ENCODE peak calls at places on chromosomes 2 and 18, in ten cellular contexts. E, S, D, U, X, B, A, Z, J and H are unnamed samples.
A peak's percentile ranks its signal among the peaks of the same experiment; 100 is the strongest.

GRCh38 chr2:527581-527980 is 149.6 kb downstream of the TMEM18 start:
- DNase-seq in E (no peak), S (no peak), D (no peak), U (no peak), X (no peak), B (no peak), A (no peak), Z (no peak), J (no peak), H (no peak)

GRCh38 chr2:17515652-17516051 is 2.6 kb downstream of the RAD51AP2 start:
- DNase-seq in E (peak; percentile 14), S (no peak), D (no peak), U (no peak), X (no peak), B (no peak), A (no peak), Z (no peak), J (no peak), H (no peak)

GRCh38 chr18:34709104-34709503 is 994 bp upstream of the DTNA start:
- DNase-seq in E (peak; percentile 69), S (no peak), D (no peak), U (peak; percentile 80), X (peak; percentile 72), B (no peak), A (no peak), Z (no peak), J (no peak), H (no peak)

GRCh38 chr2:233838251-233838650 is 16.1 kb downstream of the HJURP start:
- DNase-seq in E (no peak), S (no peak), D (no peak), U (no peak), X (no peak), B (no peak), A (no peak), Z (no peak), J (peak; percentile 41), H (no peak)

GRCh38 chr2:98254504-98255059 is 91.7 kb upstream of the CNGA3 start:
- DNase-seq in E (no peak), S (no peak), D (no peak), U (no peak), X (no peak), B (no peak), A (no peak), Z (no peak), J (no peak), H (no peak)

GRCh38 chr18:63137999-63138448 is 181.5 kb downstream of the BCL2 start:
- DNase-seq in E (no peak), S (peak; percentile 74), D (no peak), U (no peak), X (no peak), B (peak; percentile 21), A (no peak), Z (no peak), J (no peak), H (no peak)

GRCh38 chr2:166333809-166334208 is 41.9 kb downstream of the SCN9A start:
- DNase-seq in E (no peak), S (no peak), D (no peak), U (peak; percentile 29), X (no peak), B (no peak), A (no peak), Z (no peak), J (no peak), H (no peak)

GRCh38 chr18:28185121-28185520 is 8.2 kb upstream of the CDH2 start:
- DNase-seq in E (no peak), S (no peak), D (no peak), U (no peak), X (no peak), B (no peak), A (no peak), Z (no peak), J (no peak), H (no peak)

GRCh38 chr2:39620067-39620466 is 45.6 kb upstream of the TMEM178A start:
- DNase-seq in E (peak; percentile 91), S (no peak), D (peak; percentile 77), U (peak; percentile 84), X (peak; percentile 82), B (no peak), A (peak; percentile 67), Z (peak; percentile 1), J (peak; percentile 41), H (no peak)

GRCh38 chr2:206011795-206012194 is 74.2 kb downstream of the INO80D start:
- DNase-seq in E (no peak), S (no peak), D (no peak), U (no peak), X (no peak), B (no peak), A (no peak), Z (no peak), J (no peak), H (no peak)

GRCh38 chr2:227374158-227374557 is 4.9 kb downstream of the TM4SF20 start:
- DNase-seq in E (peak; percentile 95), S (peak; percentile 39), D (no peak), U (peak; percentile 7), X (peak; percentile 74), B (no peak), A (no peak), Z (peak; percentile 23), J (no peak), H (no peak)

GRCh38 chr2:106269591-106270291 is 75.6 kb upstream of the UXS1 start:
- DNase-seq in E (no peak), S (peak; percentile 49), D (peak; percentile 95), U (no peak), X (no peak), B (no peak), A (no peak), Z (peak; percentile 11), J (no peak), H (no peak)

GRCh38 chr18:1458547-1458946 is 553.9 kb downstream of the ADCYAP1 start:
- DNase-seq in E (no peak), S (no peak), D (no peak), U (no peak), X (no peak), B (no peak), A (no peak), Z (no peak), J (no peak), H (no peak)

GRCh38 chr2:163553601-163554000 is 182.2 kb downstream of the FIGN start:
- DNase-seq in E (peak; percentile 36), S (no peak), D (no peak), U (no peak), X (no peak), B (no peak), A (no peak), Z (no peak), J (no peak), H (no peak)

GRCh38 chr2:235535423-235536130 is 41.7 kb downstream of the AGAP1 start:
- DNase-seq in E (no peak), S (no peak), D (no peak), U (no peak), X (no peak), B (no peak), A (no peak), Z (no peak), J (no peak), H (no peak)

GRCh38 chr2:74147729-74148456 is at the start of gene BOLA3:
- DNase-seq in E (peak; percentile 32), S (peak; percentile 87), D (peak; percentile 89), U (peak; percentile 59), X (no peak), B (peak; percentile 64), A (peak; percentile 96), Z (peak; percentile 84), J (peak; percentile 89), H (peak; percentile 20)

GRCh38 chr2:29010946-29011649 is 30.0 kb downstream of the TOGARAM2 start:
- DNase-seq in E (peak; percentile 80), S (peak; percentile 59), D (no peak), U (no peak), X (no peak), B (no peak), A (no peak), Z (no peak), J (no peak), H (no peak)

GRCh38 chr18:73839441-73839840 is 308.2 kb downstream of the FBXO15 start:
- DNase-seq in E (no peak), S (no peak), D (no peak), U (no peak), X (no peak), B (no peak), A (no peak), Z (no peak), J (no peak), H (no peak)

GRCh38 chr2:196983934-196984333 is 57.4 kb upstream of the PGAP1 start:
- DNase-seq in E (no peak), S (no peak), D (no peak), U (no peak), X (peak; percentile 62), B (no peak), A (no peak), Z (no peak), J (no peak), H (no peak)

GRCh38 chr2:12507295-12507694 is 209.4 kb upstream of the TRIB2 start:
- DNase-seq in E (peak; percentile 71), S (peak; percentile 84), D (no peak), U (peak; percentile 98), X (peak; percentile 95), B (no peak), A (peak; percentile 59), Z (peak; percentile 72), J (peak; percentile 55), H (no peak)

GRCh38 chr18:58862851-58863538 is 1.7 kb upstream of the ZNF532 start:
- DNase-seq in E (peak; percentile 65), S (peak; percentile 11), D (no peak), U (no peak), X (no peak), B (no peak), A (no peak), Z (no peak), J (peak; percentile 17), H (no peak)

GRCh38 chr2:231568785-231569435 is 23.8 kb upstream of the TEX44 start:
- DNase-seq in E (no peak), S (no peak), D (no peak), U (no peak), X (no peak), B (no peak), A (no peak), Z (no peak), J (no peak), H (no peak)